ENCODE peak calls at places on chromosomes 5 and 9, in seven cellular contexts. N, S, C, U, Y, M and D are unnamed samples.
A peak's percentile ranks its signal among the peaks of the same experiment; 100 is the strongest.

GRCh38 chr9:38371495-38371894 is 21.0 kb upstream of the ALDH1B1 start:
- DNase-seq in M (peak; percentile 34), S (peak; percentile 55), Y (no peak), N (no peak), U (no peak), C (no peak), D (no peak)

GRCh38 chr5:36660397-36661049 is 54.1 kb downstream of the SLC1A3 start:
- DNase-seq in Y (no peak), M (no peak), N (no peak), U (no peak), C (no peak), S (no peak), D (no peak)

GRCh38 chr9:83584995-83585394 is 37.9 kb upstream of the IDNK start:
- DNase-seq in U (no peak), C (no peak), S (no peak), N (no peak), Y (no peak), M (no peak), D (peak; percentile 6)

GRCh38 chr9:117644607-117645244 is 59.5 kb upstream of the TLR4 start:
- DNase-seq in C (peak; percentile 84), S (peak; percentile 69), U (peak; percentile 72), N (peak; percentile 59), Y (peak; percentile 65), M (peak; percentile 35), D (peak; percentile 80)

GRCh38 chr9:3436629-3437028 is 89.2 kb downstream of the RFX3 start:
- DNase-seq in M (peak; percentile 30), U (no peak), Y (no peak), N (no peak), C (no peak), S (no peak), D (peak; percentile 20)

GRCh38 chr9:110923601-110924000 is 114.7 kb downstream of the LPAR1 start:
- DNase-seq in N (no peak), M (no peak), S (no peak), Y (no peak), C (no peak), U (no peak), D (peak; percentile 71)

GRCh38 chr9:137306546-137307254 is 4.6 kb upstream of the NRARP start:
- DNase-seq in C (no peak), U (no peak), Y (peak; percentile 38), S (no peak), N (no peak), M (no peak), D (no peak)

GRCh38 chr9:105835721-105836120 is 141.4 kb downstream of the TMEM38B start:
- DNase-seq in N (no peak), U (no peak), C (no peak), M (no peak), S (peak; percentile 30), Y (no peak), D (no peak)

GRCh38 chr5:177296581-177296980 is 6.9 kb downstream of the RAB24 start:
- DNase-seq in S (no peak), Y (no peak), N (no peak), U (no peak), M (no peak), C (no peak), D (no peak)

GRCh38 chr5:53249529-53249928 is 140.0 kb upstream of the MOCS2 start:
- DNase-seq in M (peak; percentile 98), U (peak; percentile 25), C (no peak), S (no peak), Y (peak; percentile 31), N (no peak), D (no peak)

GRCh38 chr9:23537192-23538059 is 288.6 kb downstream of the ELAVL2 start:
- DNase-seq in N (no peak), S (no peak), M (no peak), Y (no peak), U (no peak), C (no peak), D (no peak)

GRCh38 chr5:72618699-72619098 is 111.5 kb upstream of the ZNF366 start:
- DNase-seq in Y (no peak), U (no peak), S (no peak), N (no peak), M (no peak), C (no peak), D (no peak)

GRCh38 chr5:104793452-104794120 is 1231.0 kb upstream of the NUDT12 start:
- DNase-seq in S (no peak), N (no peak), U (no peak), C (no peak), Y (no peak), M (no peak), D (no peak)

GRCh38 chr5:98779264-98779877 is 5.9 kb downstream of the RGMB start:
- DNase-seq in C (no peak), N (no peak), M (no peak), S (no peak), Y (no peak), U (no peak), D (no peak)

GRCh38 chr5:2658421-2658820 is 93.1 kb downstream of the IRX2 start:
- DNase-seq in S (no peak), U (no peak), M (peak; percentile 95), C (no peak), Y (no peak), N (peak; percentile 68), D (no peak)

GRCh38 chr9:93114169-93114983 is 18.4 kb downstream of the CARD19 start:
- DNase-seq in S (no peak), Y (peak; percentile 36), C (no peak), N (no peak), U (peak; percentile 16), M (no peak), D (no peak)

GRCh38 chr9:70110194-70111041 is 66.8 kb downstream of the MAMDC2 start:
- DNase-seq in M (peak; percentile 50), N (no peak), Y (no peak), S (no peak), U (no peak), C (no peak), D (no peak)

GRCh38 chr9:97557606-97558095 is 56.2 kb downstream of the TMOD1 start:
- DNase-seq in N (peak; percentile 58), S (no peak), Y (no peak), C (peak; percentile 85), U (peak; percentile 95), M (no peak), D (no peak)

GRCh38 chr5:119315516-119315949 is 40.3 kb upstream of the TNFAIP8 start:
- DNase-seq in S (no peak), U (no peak), N (no peak), Y (no peak), C (no peak), M (no peak), D (peak; percentile 61)

GRCh38 chr9:89731262-89731980 is 126.6 kb downstream of the GADD45G start:
- DNase-seq in C (no peak), M (no peak), Y (no peak), N (no peak), U (no peak), S (no peak), D (no peak)

GRCh38 chr5:181221105-181221791 is 1.8 kb upstream of the TRIM41 start:
- DNase-seq in M (no peak), U (no peak), C (no peak), S (no peak), N (no peak), Y (peak; percentile 34), D (no peak)

DNA sequence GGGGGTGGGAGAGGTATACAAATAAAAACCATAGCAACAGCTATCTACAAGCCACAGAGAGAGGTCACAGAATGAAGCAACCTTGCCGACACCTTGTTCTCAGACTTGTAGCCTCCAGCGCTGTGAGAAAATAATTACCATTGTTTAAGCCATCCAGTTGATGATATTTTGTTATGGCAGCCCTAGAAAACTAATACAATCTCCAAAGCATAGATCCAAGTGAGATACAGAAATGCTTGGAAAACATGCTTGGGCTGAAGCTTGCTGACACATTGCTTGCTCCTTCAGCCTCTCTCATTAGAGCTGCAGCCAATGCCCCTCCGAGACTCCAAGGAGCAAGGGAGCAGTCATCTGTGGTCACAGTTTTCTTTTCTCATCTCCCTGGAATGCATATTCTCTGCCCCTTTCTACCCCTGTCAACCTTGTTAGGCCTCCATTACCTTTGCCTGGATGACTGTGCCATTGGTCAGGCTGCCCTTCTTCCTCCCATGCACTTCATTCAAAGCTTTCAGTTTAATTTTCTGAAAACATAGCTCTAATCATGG is 401.4 kb upstream of the KLF4 start:
- DNase-seq in Y (no peak), S (no peak), U (no peak), N (no peak), C (no peak), M (peak; percentile 22), D (no peak)
- H3K27ac ChIP-seq in Y (no peak overlapping the region), S (no peak overlapping the region), U (no peak overlapping the region), N (no peak overlapping the region), C (no peak overlapping the region), M (no peak overlapping the region), D (no peak overlapping the region)

GRCh38 chr5:59999056-59999455 is 105.5 kb upstream of the PDE4D start:
- DNase-seq in C (no peak), Y (no peak), M (peak; percentile 89), U (no peak), S (peak; percentile 21), N (no peak), D (no peak)
- H3K27ac ChIP-seq in C (no peak overlapping the region), Y (no peak overlapping the region), M (no peak overlapping the region), U (no peak overlapping the region), S (peak overlapping the region; percentile 52), N (no peak overlapping the region), D (no peak overlapping the region)

GRCh38 chr9:589723-590122 is 251.8 kb upstream of the DMRT1 start:
- DNase-seq in Y (no peak), S (no peak), N (no peak), U (no peak), M (peak; percentile 77), C (no peak), D (no peak)
- H3K27ac ChIP-seq in Y (no peak overlapping the region), S (no peak overlapping the region), N (no peak overlapping the region), U (no peak overlapping the region), M (no peak overlapping the region), C (no peak overlapping the region), D (no peak overlapping the region)

GRCh38 chr5:1316588-1316902 is 21.7 kb upstream of the TERT start:
- DNase-seq in C (no peak), M (no peak), Y (no peak), S (no peak), U (no peak), N (no peak), D (no peak)
- H3K27ac ChIP-seq in C (no peak overlapping the region), M (no peak overlapping the region), Y (no peak overlapping the region), S (no peak overlapping the region), U (no peak overlapping the region), N (no peak overlapping the region), D (no peak overlapping the region)